ENCODE peak calls at places on chromosomes 4 and X, in four cellular contexts. D, I, E and O are unnamed samples. For H3K9me3, the result is how much of the 10 kb centered on the place peaks cover.

GRCh38 chr4:118799235-118799932 is 36.5 kb downstream of the SEC24D start:
- DNase-seq in D (peak), E (no peak), I (no peak), O (no peak)

GRCh38 chr4:158722291-158722916 is 792 bp downstream of the PPID start:
- DNase-seq in D (peak), I (peak), E (peak), O (peak)

GRCh38 chr4:114400531-114400930 is 198.1 kb upstream of the UGT8 start:
- DNase-seq in D (peak), I (no peak), E (no peak), O (no peak)

GRCh38 chr4:40626183-40626990 is 3.3 kb downstream of the RBM47 start:
- DNase-seq in E (no peak), D (peak), I (peak), O (no peak)

GRCh38 chr4:87838207-87838606 is 5.4 kb downstream of the MEPE start:
- DNase-seq in I (no peak), E (no peak), D (peak), O (peak)

GRCh38 chr4:188262464-188262863 is 123.2 kb downstream of the TRIML1 start:
- DNase-seq in D (no peak), E (no peak), I (no peak), O (no peak)

GRCh38 chr4:581753-582361 is 5.8 kb upstream of the TMEM271 start:
- DNase-seq in E (no peak), D (no peak), I (no peak), O (no peak)

GRCh38 chrX:29762006-29762405 is 453.4 kb upstream of the MAGEB2 start:
- DNase-seq in I (no peak), E (no peak), D (no peak), O (no peak)

GRCh38 chr4:179165862-179166261 is 1723.6 kb upstream of the AGA start:
- DNase-seq in I (no peak), D (no peak), E (no peak), O (no peak)

GRCh38 chr4:75841641-75842520 is 60.4 kb downstream of the PPEF2 start:
- DNase-seq in E (no peak), D (no peak), I (no peak), O (no peak)

GRCh38 chrX:113124693-113125092 is 284.1 kb upstream of the AMOT start:
- DNase-seq in E (no peak), I (no peak), D (no peak), O (no peak)

GRCh38 chr4:153257151-153257620 is 52.9 kb downstream of the TRIM2 start:
- DNase-seq in E (peak), D (peak), I (no peak), O (no peak)

GRCh38 chrX:86002076-86002896 is 45.1 kb downstream of the CHM start:
- DNase-seq in I (peak), D (no peak), E (peak), O (no peak)

GRCh38 chrX:126820700-126821420 is 1.3 kb downstream of the PRR32 start:
- DNase-seq in I (no peak), D (no peak), E (no peak), O (no peak)

GRCh38 chr4:169906104-169906503 is 120.1 kb downstream of the MFAP3L start:
- DNase-seq in E (no peak), I (no peak), D (no peak), O (no peak)

GRCh38 chrX:77442728-77443127 is 4.5 kb upstream of the FGF16 start:
- DNase-seq in I (no peak), D (peak), E (no peak), O (peak)

GRCh38 chr4:175106301-175106700 is 188.1 kb downstream of the ADAM29 start:
- DNase-seq in E (no peak), D (no peak), I (no peak), O (no peak)
- H3K9me3 ChIP-seq in E (under half), D (under half), I (under half), O (under half)

GRCh38 chr4:130197946-130198345 is 1102.0 kb downstream of the C4orf33 start:
- DNase-seq in D (no peak), E (no peak), I (no peak), O (no peak)
- H3K4me3 ChIP-seq in D (no peak), E (no peak), I (no peak), O (no peak)

GRCh38 chrX:55132416-55132815 is 43.6 kb downstream of the PAGE2 start:
- DNase-seq in I (no peak), E (no peak), D (no peak), O (no peak)
- H3K9me3 ChIP-seq in I (under half), E (under half), D (under half), O (under half)

GRCh38 chrX:153885968-153886903 is at the start of gene L1CAM:
- DNase-seq in I (no peak), D (peak), E (no peak), O (no peak)
- H3K4me3 ChIP-seq in I (no peak), D (no peak), E (peak), O (no peak)

GRCh38 chrX:103536071-103536470 is 16.8 kb upstream of the RAB40A start:
- DNase-seq in I (no peak), D (no peak), E (no peak), O (no peak)

GRCh38 chrX:103537871-103538387 is 18.6 kb upstream of the RAB40A start:
- DNase-seq in E (no peak), I (no peak), D (no peak), O (no peak)

GRCh38 chrX:103535206-103535605 is 15.9 kb upstream of the RAB40A start:
- DNase-seq in E (no peak), D (no peak), I (no peak), O (no peak)

GRCh38 chrX:103538728-103539127 is 19.4 kb upstream of the RAB40A start:
- DNase-seq in I (no peak), E (no peak), D (no peak), O (no peak)

GRCh38 chrX:103536732-103537131 is 17.4 kb upstream of the RAB40A start:
- DNase-seq in E (no peak), I (no peak), D (no peak), O (no peak)
- H3K9me3 ChIP-seq in E (under half), I (under half), D (under half), O (under half)

GRCh38 chr4:162494935-162495334 is 331.1 kb upstream of the FSTL5 start:
- DNase-seq in I (no peak), D (no peak), E (no peak), O (no peak)

GRCh38 chr4:162499478-162499877 is 335.7 kb upstream of the FSTL5 start:
- DNase-seq in I (no peak), E (no peak), D (peak), O (no peak)

GRCh38 chr4:162498168-162498567 is 334.4 kb upstream of the FSTL5 start:
- DNase-seq in D (no peak), E (no peak), I (no peak), O (no peak)

GRCh38 chr4:162502109-162502508 is 338.3 kb upstream of the FSTL5 start:
- DNase-seq in E (no peak), I (no peak), D (no peak), O (no peak)

GRCh38 chr4:162497564-162498167 is 333.9 kb upstream of the FSTL5 start:
- DNase-seq in E (peak), D (peak), I (no peak), O (no peak)
- H3K4me3 ChIP-seq in E (no peak), D (no peak), I (no peak), O (no peak)

DNA sequence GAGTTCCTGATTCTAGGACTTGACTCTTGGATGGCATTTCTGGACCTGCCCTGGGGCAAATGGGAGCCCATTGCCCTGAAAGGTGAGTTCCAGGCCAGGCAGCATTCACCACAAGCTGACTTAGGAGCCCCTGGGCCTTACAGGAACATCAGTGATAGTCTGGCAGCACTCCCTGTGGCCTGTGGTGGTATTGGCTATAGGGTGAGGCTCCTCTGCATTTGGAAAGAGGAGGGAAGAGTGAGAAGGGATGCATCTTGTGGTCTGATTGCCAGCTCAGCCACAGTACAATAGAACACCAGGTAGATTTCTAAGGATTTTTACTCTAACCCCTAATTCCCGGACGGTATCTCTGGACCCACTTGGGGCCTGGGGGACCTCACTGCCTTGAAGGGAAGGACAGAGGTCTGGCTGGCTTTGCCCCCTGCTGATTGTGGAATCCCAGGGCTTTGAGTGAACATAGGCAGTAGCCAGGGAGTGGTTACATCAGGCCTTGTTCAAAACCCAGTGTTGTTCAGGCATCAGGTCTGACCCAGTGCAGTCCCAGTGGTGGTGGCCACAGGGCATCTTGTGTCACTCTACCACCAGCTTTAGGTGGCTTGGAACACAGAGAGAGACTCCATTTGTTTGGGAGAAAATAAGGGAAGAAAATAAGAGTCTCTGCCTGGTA is 32.9 kb downstream of the MAGED4 start:
- DNase-seq in I (no peak), D (no peak), E (no peak), O (no peak)
- H3K9me3 ChIP-seq in I (under half), D (under half), E (under half), O (under half)